ENCODE peak calls at places on chromosome 9, in five cellular contexts. N is stimulated activated CD4-positive, alpha-beta T cell treated with anti-CD3 and anti-CD28 coated beads, Interleukin-1b, Interleukin-23, amount 100 ng/mL, for 4 hours; I is brain microvascular endothelial cell; Z is heart right ventricle; H is stromal cell of bone marrow. R is an unnamed sample.
A peak's percentile ranks its signal among the peaks of the same experiment; 100 is the strongest.

GRCh38 chr9:72139233-72139632 is 10.0 kb upstream of the GDA start:
- DNase-seq in N (no peak), I (no peak), Z (no peak), H (no peak), R (no peak)

GRCh38 chr9:90086076-90086475 is 481.3 kb downstream of the GADD45G start:
- DNase-seq in N (no peak), I (no peak), Z (no peak), H (no peak), R (no peak)

GRCh38 chr9:111925784-111926183 is 29.2 kb downstream of the UGCG start:
- DNase-seq in N (no peak), I (no peak), Z (no peak), H (no peak), R (no peak)

GRCh38 chr9:117000834-117001233 is 313.7 kb downstream of the TRIM32 start:
- DNase-seq in N (no peak), I (no peak), Z (no peak), H (no peak), R (no peak)

GRCh38 chr9:91628892-91629291 is 205.3 kb upstream of the NFIL3 start:
- DNase-seq in N (no peak), I (no peak), Z (no peak), H (no peak), R (no peak)

GRCh38 chr9:121463026-121463827 is 36.4 kb downstream of the GGTA1 start:
- DNase-seq in N (no peak), I (peak; percentile 69), Z (peak; percentile 72), H (no peak), R (peak; percentile 54)

GRCh38 chr9:77486968-77487367 is 161.2 kb downstream of the GNA14 start:
- DNase-seq in N (no peak), I (no peak), Z (no peak), H (no peak), R (no peak)

GRCh38 chr9:77839459-77840140 is 191.5 kb upstream of the GNA14 start:
- DNase-seq in N (no peak), I (peak; percentile 54), Z (no peak), H (peak; percentile 52), R (no peak)

GRCh38 chr9:94945191-94946144 is 219.0 kb downstream of the AOPEP start:
- DNase-seq in N (no peak), I (peak; percentile 85), Z (no peak), H (peak; percentile 82), R (peak; percentile 51)

GRCh38 chr9:27367175-27367798 is 70.3 kb upstream of the EQTN start:
- DNase-seq in N (no peak), I (no peak), Z (no peak), H (no peak), R (no peak)

GRCh38 chr9:36154213-36154952 is 14.8 kb upstream of the CCIN start:
- DNase-seq in N (no peak), I (peak; percentile 76), Z (peak; percentile 27), H (peak; percentile 59), R (no peak)

GRCh38 chr9:22683393-22684075 is 236.9 kb downstream of the DMRTA1 start:
- DNase-seq in N (no peak), I (peak; percentile 8), Z (no peak), H (peak; percentile 44), R (no peak)

GRCh38 chr9:71136696-71137095 is 15.3 kb upstream of the TRPM3 start:
- DNase-seq in N (no peak), I (no peak), Z (no peak), H (no peak), R (no peak)

GRCh38 chr9:84996716-84997115 is 327.2 kb downstream of the NTRK2 start:
- DNase-seq in N (no peak), I (no peak), Z (no peak), H (no peak), R (no peak)

GRCh38 chr9:98191615-98192502 is 578 bp downstream of the CORO2A start:
- DNase-seq in N (peak; percentile 11), I (no peak), Z (peak; percentile 27), H (no peak), R (no peak)

GRCh38 chr9:89428901-89429890 is 68.7 kb downstream of the SEMA4D start:
- DNase-seq in N (no peak), I (no peak), Z (no peak), H (no peak), R (no peak)

GRCh38 chr9:85522459-85523092 is 219.2 kb downstream of the AGTPBP1 start:
- DNase-seq in N (no peak), I (peak; percentile 43), Z (peak; percentile 55), H (no peak), R (peak; percentile 56)

GRCh38 chr9:130635721-130636647 is 28.4 kb upstream of the PRDM12 start:
- DNase-seq in N (no peak), I (no peak), Z (no peak), H (no peak), R (no peak)

GRCh38 chr9:132849168-132849831 is 28.8 kb downstream of the AK8 start:
- DNase-seq in N (no peak), I (no peak), Z (peak; percentile 32), H (no peak), R (peak; percentile 28)

GRCh38 chr9:70902705-70903131 is 218.7 kb downstream of the TRPM3 start:
- DNase-seq in N (no peak), I (peak; percentile 97), Z (no peak), H (peak; percentile 92), R (no peak)

GRCh38 chr9:127987103-127987614 is 6.4 kb upstream of the EEIG1 start:
- DNase-seq in N (no peak), I (no peak), Z (peak; percentile 60), H (peak; percentile 63), R (peak; percentile 66)

GRCh38 chr9:124054671-124055212 is 43.2 kb downstream of the LHX2 start:
- DNase-seq in N (no peak), I (peak; percentile 96), Z (no peak), H (peak; percentile 92), R (no peak)

GRCh38 chr9:108650826-108651225 is 205.0 kb downstream of the ACTL7B start:
- DNase-seq in N (no peak), I (no peak), Z (no peak), H (no peak), R (no peak)

GRCh38 chr9:90853945-90854344 is 52.3 kb downstream of the SYK start:
- DNase-seq in N (no peak), I (no peak), Z (no peak), H (no peak), R (no peak)

GRCh38 chr9:135600296-135600805 is 38.8 kb downstream of the PAEP start:
- DNase-seq in N (no peak), I (no peak), Z (no peak), H (no peak), R (no peak)

GRCh38 chr9:7802666-7803065 is 3.1 kb upstream of the DMAC1 start:
- DNase-seq in N (no peak), I (no peak), Z (no peak), H (peak; percentile 2), R (no peak)

GRCh38 chr9:137320555-137321384 is 18.7 kb upstream of the NRARP start:
- DNase-seq in N (no peak), I (no peak), Z (peak; percentile 37), H (no peak), R (peak; percentile 19)

GRCh38 chr9:115945009-115945431 is 208.6 kb upstream of the PAPPA start:
- DNase-seq in N (no peak), I (no peak), Z (peak; percentile 53), H (no peak), R (peak; percentile 70)

GRCh38 chr9:126592461-126592860 is 21.3 kb upstream of the LMX1B start:
- DNase-seq in N (no peak), I (no peak), Z (no peak), H (no peak), R (no peak)

GRCh38 chr9:14238044-14238443 is 75.9 kb downstream of the NFIB start:
- DNase-seq in N (no peak), I (peak; percentile 23), Z (no peak), H (no peak), R (no peak)

GRCh38 chr9:33185858-33186257 is 18.7 kb upstream of the B4GALT1 start:
- DNase-seq in N (no peak), I (no peak), Z (no peak), H (no peak), R (no peak)

GRCh38 chr9:89661956-89662717 is 57.3 kb downstream of the GADD45G start:
- DNase-seq in N (no peak), I (peak; percentile 97), Z (peak; percentile 98), H (peak; percentile 29), R (peak; percentile 99)

GRCh38 chr9:36036780-36037579 is at the start of gene RECK:
- DNase-seq in N (peak; percentile 93), I (peak; percentile 67), Z (peak; percentile 92), H (peak; percentile 72), R (peak; percentile 91)

GRCh38 chr9:133144142-133144886 is 19.4 kb downstream of the GBGT1 start:
- DNase-seq in N (peak; percentile 87), I (peak; percentile 27), Z (peak; percentile 83), H (no peak), R (peak; percentile 56)

GRCh38 chr9:113872485-113873143 is 3.5 kb upstream of the ZNF618 start:
- DNase-seq in N (no peak), I (no peak), Z (no peak), H (no peak), R (no peak)

GRCh38 chr9:36597412-36598178 is 24.9 kb downstream of the MELK start:
- DNase-seq in N (no peak), I (peak; percentile 65), Z (no peak), H (peak; percentile 49), R (no peak)

GRCh38 chr9:81113408-81114124 is 575.8 kb downstream of the TLE1 start:
- DNase-seq in N (no peak), I (no peak), Z (no peak), H (no peak), R (no peak)

GRCh38 chr9:113798062-113799030 is 77.8 kb upstream of the ZNF618 start:
- DNase-seq in N (no peak), I (no peak), Z (no peak), H (no peak), R (no peak)

R was measured in left ventricle myocardium inferior.